ENCODE peak calls at places on chromosomes 3 and 15, in ten cellular contexts. One of them, this sample, is unnamed.

GRCh38 chr3:49840371-49840770 is 16.0 kb downstream of the TRAIP start:
- DNase-seq in Peyer's patch: no peak
- DNase-seq in tibial nerve: no peak
- DNase-seq in NT2/D1: no peak
- DNase-seq in BE2C: peak
- DNase-seq in coronary artery: no peak
- DNase-seq in left lung: no peak
- DNase-seq in small intestine: no peak
- DNase-seq in cardiac muscle cell: peak
- DNase-seq in CD8-positive, alpha-beta T cell: no peak
- DNase-seq in this sample: no peak

GRCh38 chr3:151308089-151308488 is 8.5 kb downstream of the GPR87 start:
- DNase-seq in CD8-positive, alpha-beta T cell: no peak
- DNase-seq in coronary artery: no peak
- DNase-seq in NT2/D1: no peak
- DNase-seq in left lung: no peak
- DNase-seq in tibial nerve: no peak
- DNase-seq in BE2C: no peak
- DNase-seq in Peyer's patch: no peak
- DNase-seq in small intestine: no peak
- DNase-seq in cardiac muscle cell: no peak
- DNase-seq in this sample: no peak

GRCh38 chr15:80778964-80779657 is at the start of gene CEMIP:
- DNase-seq in cardiac muscle cell: peak
- DNase-seq in left lung: peak
- DNase-seq in Peyer's patch: peak
- DNase-seq in tibial nerve: peak
- DNase-seq in coronary artery: no peak
- DNase-seq in NT2/D1: peak
- DNase-seq in BE2C: peak
- DNase-seq in CD8-positive, alpha-beta T cell: peak
- DNase-seq in small intestine: peak
- DNase-seq in this sample: no peak

GRCh38 chr15:69265347-69265955 is 33.3 kb upstream of the PAQR5 start:
- DNase-seq in BE2C: no peak
- DNase-seq in tibial nerve: peak
- DNase-seq in left lung: no peak
- DNase-seq in CD8-positive, alpha-beta T cell: no peak
- DNase-seq in NT2/D1: peak
- DNase-seq in cardiac muscle cell: peak
- DNase-seq in Peyer's patch: no peak
- DNase-seq in coronary artery: no peak
- DNase-seq in small intestine: peak
- DNase-seq in this sample: peak

GRCh38 chr3:184712579-184713355 is 903 bp upstream of the MAGEF1 start:
- DNase-seq in CD8-positive, alpha-beta T cell: no peak
- DNase-seq in small intestine: no peak
- DNase-seq in BE2C: no peak
- DNase-seq in Peyer's patch: no peak
- DNase-seq in left lung: no peak
- DNase-seq in coronary artery: no peak
- DNase-seq in NT2/D1: no peak
- DNase-seq in cardiac muscle cell: no peak
- DNase-seq in tibial nerve: no peak
- DNase-seq in this sample: no peak

GRCh38 chr3:122132949-122133540 is 50.4 kb upstream of the CASR start:
- DNase-seq in NT2/D1: no peak
- DNase-seq in tibial nerve: no peak
- DNase-seq in CD8-positive, alpha-beta T cell: no peak
- DNase-seq in small intestine: no peak
- DNase-seq in coronary artery: no peak
- DNase-seq in Peyer's patch: no peak
- DNase-seq in BE2C: no peak
- DNase-seq in left lung: no peak
- DNase-seq in cardiac muscle cell: no peak
- DNase-seq in this sample: no peak

GRCh38 chr15:60840703-60841411 is 361.9 kb upstream of the ICE2 start:
- DNase-seq in Peyer's patch: peak
- DNase-seq in left lung: no peak
- DNase-seq in coronary artery: no peak
- DNase-seq in NT2/D1: no peak
- DNase-seq in small intestine: peak
- DNase-seq in BE2C: no peak
- DNase-seq in cardiac muscle cell: no peak
- DNase-seq in tibial nerve: no peak
- DNase-seq in CD8-positive, alpha-beta T cell: peak
- DNase-seq in this sample: peak

GRCh38 chr15:99614749-99615288 is 49.0 kb downstream of the MEF2A start:
- DNase-seq in CD8-positive, alpha-beta T cell: no peak
- DNase-seq in NT2/D1: no peak
- DNase-seq in tibial nerve: no peak
- DNase-seq in BE2C: no peak
- DNase-seq in left lung: no peak
- DNase-seq in small intestine: peak
- DNase-seq in cardiac muscle cell: no peak
- DNase-seq in coronary artery: no peak
- DNase-seq in Peyer's patch: no peak
- DNase-seq in this sample: no peak

GRCh38 chr3:119380697-119381096 is 82.7 kb downstream of the TMEM39A start:
- DNase-seq in coronary artery: no peak
- DNase-seq in cardiac muscle cell: peak
- DNase-seq in BE2C: peak
- DNase-seq in tibial nerve: no peak
- DNase-seq in left lung: no peak
- DNase-seq in small intestine: peak
- DNase-seq in Peyer's patch: no peak
- DNase-seq in CD8-positive, alpha-beta T cell: no peak
- DNase-seq in NT2/D1: no peak
- DNase-seq in this sample: no peak

DNA sequence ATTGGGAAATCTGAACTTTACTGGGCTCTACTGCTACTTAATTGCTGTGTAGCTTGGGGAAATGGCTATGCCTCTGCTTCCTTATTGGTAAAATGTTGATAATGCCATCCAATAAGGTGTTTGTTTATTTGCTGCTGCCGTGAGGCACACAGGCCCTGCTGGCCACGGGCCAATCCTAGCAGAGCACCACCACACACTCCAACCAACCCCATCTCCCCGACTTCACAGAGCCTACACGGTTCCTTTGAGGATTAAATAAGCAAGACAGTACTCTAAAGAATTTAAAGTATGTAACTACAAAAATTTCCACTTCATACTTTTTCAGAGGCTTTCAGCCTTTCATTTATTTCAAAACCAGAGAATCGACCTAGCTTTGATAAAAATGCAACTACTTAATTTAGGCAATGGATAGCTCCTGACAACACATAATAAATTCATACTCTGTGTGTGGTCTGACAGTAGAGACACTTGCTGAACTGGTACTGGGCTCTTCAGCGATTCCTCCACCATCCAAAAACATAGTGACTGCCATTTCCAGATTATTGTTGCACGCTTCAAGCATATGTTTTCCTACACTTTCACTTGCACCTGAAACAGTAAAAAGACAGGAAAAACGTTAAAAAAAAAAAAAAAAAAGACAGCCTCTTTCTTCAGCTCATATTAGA is 25.3 kb downstream of the UBXN7 start:
- DNase-seq in left lung: no peak
- DNase-seq in BE2C: peak
- DNase-seq in NT2/D1: no peak
- DNase-seq in CD8-positive, alpha-beta T cell: no peak
- DNase-seq in tibial nerve: peak
- DNase-seq in cardiac muscle cell: peak
- DNase-seq in small intestine: no peak
- DNase-seq in Peyer's patch: no peak
- DNase-seq in coronary artery: no peak
- DNase-seq in this sample: no peak
- H3K4me3 ChIP-seq in left lung: no peak
- H3K4me3 ChIP-seq in BE2C: no peak
- H3K4me3 ChIP-seq in NT2/D1: no peak
- H3K4me3 ChIP-seq in CD8-positive, alpha-beta T cell: no peak
- H3K4me3 ChIP-seq in tibial nerve: no peak
- H3K4me3 ChIP-seq in cardiac muscle cell: no peak
- H3K4me3 ChIP-seq in small intestine: no peak
- H3K4me3 ChIP-seq in Peyer's patch: no peak
- H3K4me3 ChIP-seq in coronary artery: no peak
- H3K4me3 ChIP-seq in this sample: no peak

GRCh38 chr3:123447749-123448502 is 964 bp downstream of the ADCY5 start:
- DNase-seq in left lung: peak
- DNase-seq in NT2/D1: no peak
- DNase-seq in cardiac muscle cell: no peak
- DNase-seq in BE2C: no peak
- DNase-seq in coronary artery: no peak
- DNase-seq in small intestine: peak
- DNase-seq in Peyer's patch: no peak
- DNase-seq in tibial nerve: no peak
- DNase-seq in CD8-positive, alpha-beta T cell: peak
- DNase-seq in this sample: no peak

GRCh38 chr3:123447416-123447748 is 1.5 kb downstream of the ADCY5 start:
- DNase-seq in BE2C: no peak
- DNase-seq in coronary artery: no peak
- DNase-seq in Peyer's patch: no peak
- DNase-seq in CD8-positive, alpha-beta T cell: no peak
- DNase-seq in left lung: no peak
- DNase-seq in tibial nerve: no peak
- DNase-seq in cardiac muscle cell: no peak
- DNase-seq in NT2/D1: no peak
- DNase-seq in small intestine: no peak
- DNase-seq in this sample: no peak

GRCh38 chr3:123445702-123446101 is 3.2 kb downstream of the ADCY5 start:
- DNase-seq in BE2C: no peak
- DNase-seq in tibial nerve: no peak
- DNase-seq in small intestine: no peak
- DNase-seq in left lung: no peak
- DNase-seq in CD8-positive, alpha-beta T cell: no peak
- DNase-seq in coronary artery: no peak
- DNase-seq in cardiac muscle cell: no peak
- DNase-seq in NT2/D1: no peak
- DNase-seq in Peyer's patch: no peak
- DNase-seq in this sample: no peak

GRCh38 chr3:123446210-123446609 is 2.7 kb downstream of the ADCY5 start:
- DNase-seq in Peyer's patch: no peak
- DNase-seq in BE2C: no peak
- DNase-seq in coronary artery: no peak
- DNase-seq in tibial nerve: no peak
- DNase-seq in cardiac muscle cell: no peak
- DNase-seq in CD8-positive, alpha-beta T cell: no peak
- DNase-seq in small intestine: no peak
- DNase-seq in NT2/D1: no peak
- DNase-seq in left lung: no peak
- DNase-seq in this sample: no peak

GRCh38 chr3:123446610-123447109 is 2.2 kb downstream of the ADCY5 start:
- DNase-seq in left lung: no peak
- DNase-seq in small intestine: no peak
- DNase-seq in tibial nerve: no peak
- DNase-seq in CD8-positive, alpha-beta T cell: no peak
- DNase-seq in coronary artery: no peak
- DNase-seq in BE2C: no peak
- DNase-seq in NT2/D1: no peak
- DNase-seq in cardiac muscle cell: no peak
- DNase-seq in Peyer's patch: no peak
- DNase-seq in this sample: no peak
- H3K4me3 ChIP-seq in left lung: no peak
- H3K4me3 ChIP-seq in small intestine: no peak
- H3K4me3 ChIP-seq in tibial nerve: no peak
- H3K4me3 ChIP-seq in CD8-positive, alpha-beta T cell: no peak
- H3K4me3 ChIP-seq in coronary artery: peak
- H3K4me3 ChIP-seq in BE2C: no peak
- H3K4me3 ChIP-seq in NT2/D1: no peak
- H3K4me3 ChIP-seq in cardiac muscle cell: peak
- H3K4me3 ChIP-seq in Peyer's patch: peak
- H3K4me3 ChIP-seq in this sample: no peak

GRCh38 chr3:186261638-186262037 is 100.4 kb downstream of the DGKG start:
- DNase-seq in NT2/D1: no peak
- DNase-seq in coronary artery: no peak
- DNase-seq in CD8-positive, alpha-beta T cell: no peak
- DNase-seq in left lung: no peak
- DNase-seq in BE2C: no peak
- DNase-seq in cardiac muscle cell: peak
- DNase-seq in tibial nerve: no peak
- DNase-seq in small intestine: no peak
- DNase-seq in Peyer's patch: no peak
- DNase-seq in this sample: peak

GRCh38 chr3:186257866-186258265 is 104.2 kb downstream of the DGKG start:
- DNase-seq in CD8-positive, alpha-beta T cell: no peak
- DNase-seq in cardiac muscle cell: peak
- DNase-seq in NT2/D1: no peak
- DNase-seq in Peyer's patch: no peak
- DNase-seq in BE2C: no peak
- DNase-seq in small intestine: no peak
- DNase-seq in tibial nerve: no peak
- DNase-seq in left lung: no peak
- DNase-seq in coronary artery: no peak
- DNase-seq in this sample: no peak

GRCh38 chr3:186260726-186261125 is 101.3 kb downstream of the DGKG start:
- DNase-seq in coronary artery: no peak
- DNase-seq in cardiac muscle cell: no peak
- DNase-seq in NT2/D1: no peak
- DNase-seq in BE2C: peak
- DNase-seq in Peyer's patch: no peak
- DNase-seq in tibial nerve: no peak
- DNase-seq in CD8-positive, alpha-beta T cell: no peak
- DNase-seq in small intestine: no peak
- DNase-seq in left lung: no peak
- DNase-seq in this sample: no peak

GRCh38 chr3:186259612-186260383 is 102.2 kb downstream of the DGKG start:
- DNase-seq in NT2/D1: peak
- DNase-seq in Peyer's patch: peak
- DNase-seq in tibial nerve: peak
- DNase-seq in BE2C: peak
- DNase-seq in CD8-positive, alpha-beta T cell: peak
- DNase-seq in left lung: peak
- DNase-seq in small intestine: peak
- DNase-seq in coronary artery: no peak
- DNase-seq in cardiac muscle cell: peak
- DNase-seq in this sample: peak

DNA sequence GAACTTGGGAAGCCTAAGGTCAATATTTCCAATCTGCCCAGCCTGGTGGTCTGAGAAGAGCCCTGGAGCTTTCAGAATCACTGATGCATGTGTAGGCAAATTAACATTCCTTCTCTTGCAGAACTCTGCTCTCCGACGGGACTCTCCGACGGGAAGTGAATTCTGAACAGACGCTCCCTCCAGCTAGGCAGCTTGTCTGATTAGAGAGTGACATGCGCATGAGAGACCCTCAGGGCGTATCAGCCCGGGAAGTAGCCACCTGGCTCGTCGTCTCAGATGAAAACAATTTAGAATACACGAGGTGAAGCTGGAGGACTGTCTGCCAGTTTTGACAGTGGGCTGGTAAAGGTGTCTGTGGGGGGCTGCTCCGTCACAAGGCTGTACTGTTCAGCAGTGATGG is 103.1 kb downstream of the DGKG start:
- DNase-seq in NT2/D1: peak
- DNase-seq in Peyer's patch: no peak
- DNase-seq in tibial nerve: no peak
- DNase-seq in small intestine: no peak
- DNase-seq in cardiac muscle cell: no peak
- DNase-seq in BE2C: peak
- DNase-seq in coronary artery: no peak
- DNase-seq in left lung: no peak
- DNase-seq in CD8-positive, alpha-beta T cell: no peak
- DNase-seq in this sample: no peak
- H3K4me3 ChIP-seq in NT2/D1: peak
- H3K4me3 ChIP-seq in Peyer's patch: no peak
- H3K4me3 ChIP-seq in tibial nerve: no peak
- H3K4me3 ChIP-seq in small intestine: no peak
- H3K4me3 ChIP-seq in cardiac muscle cell: no peak
- H3K4me3 ChIP-seq in BE2C: peak
- H3K4me3 ChIP-seq in coronary artery: no peak
- H3K4me3 ChIP-seq in left lung: no peak
- H3K4me3 ChIP-seq in CD8-positive, alpha-beta T cell: no peak
- H3K4me3 ChIP-seq in this sample: no peak

GRCh38 chr3:10189557-10190374 is 25.0 kb downstream of the IRAK2 start:
- DNase-seq in NT2/D1: no peak
- DNase-seq in BE2C: peak
- DNase-seq in left lung: peak
- DNase-seq in tibial nerve: peak
- DNase-seq in cardiac muscle cell: peak
- DNase-seq in coronary artery: peak
- DNase-seq in small intestine: peak
- DNase-seq in CD8-positive, alpha-beta T cell: peak
- DNase-seq in Peyer's patch: peak
- DNase-seq in this sample: no peak
- H3K4me3 ChIP-seq in NT2/D1: no peak
- H3K4me3 ChIP-seq in BE2C: no peak
- H3K4me3 ChIP-seq in left lung: no peak
- H3K4me3 ChIP-seq in tibial nerve: no peak
- H3K4me3 ChIP-seq in cardiac muscle cell: no peak
- H3K4me3 ChIP-seq in coronary artery: peak
- H3K4me3 ChIP-seq in small intestine: no peak
- H3K4me3 ChIP-seq in CD8-positive, alpha-beta T cell: no peak
- H3K4me3 ChIP-seq in Peyer's patch: no peak
- H3K4me3 ChIP-seq in this sample: no peak